ENCODE peak calls at places on chromosome 20, in five cellular contexts. H is AG04449, I is NAMALWA, V is ovary, G is spleen. B is an unnamed sample.
A peak's percentile ranks its signal among the peaks of the same experiment; 100 is the strongest.

GRCh38 chr20:889932-890463 is 26.1 kb downstream of the ANGPT4 start:
- DNase-seq in H (no peak), I (no peak), V (peak; percentile 46), G (peak; percentile 18), B (no peak)

GRCh38 chr20:64080813-64081619 is 1.1 kb downstream of the OPRL1 start:
- DNase-seq in V (peak; percentile 32), I (no peak), H (no peak), G (no peak), B (no peak)

GRCh38 chr20:38629979-38630378 is 28.4 kb downstream of the ARHGAP40 start:
- DNase-seq in V (no peak), G (no peak), I (no peak), H (no peak), B (no peak)

GRCh38 chr20:46359233-46359751 is 47.1 kb downstream of the ELMO2 start:
- DNase-seq in H (no peak), V (no peak), G (no peak), I (no peak), B (no peak)

GRCh38 chr20:56750430-56750829 is 121.3 kb downstream of the TFAP2C start:
- DNase-seq in G (no peak), H (no peak), V (no peak), I (no peak), B (no peak)

GRCh38 chr20:43379239-43379917 is 78.3 kb upstream of the SRSF6 start:
- DNase-seq in G (no peak), V (no peak), H (peak; percentile 82), I (no peak), B (peak; percentile 54)

GRCh38 chr20:53104889-53105288 is 132.7 kb downstream of the TSHZ2 start:
- DNase-seq in V (no peak), I (no peak), G (no peak), H (no peak), B (no peak)

GRCh38 chr20:1327241-1327653 is 1.7 kb downstream of the SDCBP2 start:
- DNase-seq in I (no peak), H (no peak), G (peak; percentile 76), V (peak; percentile 71), B (peak; percentile 34)

GRCh38 chr20:61932711-61933480 is 132.8 kb downstream of the TAF4 start:
- DNase-seq in V (no peak), G (peak; percentile 55), I (no peak), H (no peak), B (peak; percentile 84)

GRCh38 chr20:21513881-21514540 is at the start of gene NKX2-2:
- DNase-seq in V (no peak), H (no peak), G (no peak), I (no peak), B (no peak)

GRCh38 chr20:19791887-19792286 is 33.8 kb downstream of the RIN2 start:
- DNase-seq in H (no peak), V (no peak), G (no peak), I (no peak), B (no peak)

GRCh38 chr20:11980263-11980662 is 62.6 kb downstream of the BTBD3 start:
- DNase-seq in H (no peak), V (no peak), G (no peak), I (no peak), B (no peak)

GRCh38 chr20:38873050-38873581 is 53.1 kb upstream of the FAM83D start:
- DNase-seq in V (no peak), H (no peak), I (peak; percentile 65), G (peak; percentile 87), B (peak; percentile 77)

GRCh38 chr20:17965042-17965697 is 3.4 kb downstream of the SNX5 start:
- DNase-seq in V (no peak), G (peak; percentile 80), H (no peak), I (no peak), B (no peak)

GRCh38 chr20:62578294-62578897 is 63.9 kb upstream of the SLCO4A1 start:
- DNase-seq in I (peak; percentile 72), V (no peak), G (no peak), H (no peak), B (no peak)

GRCh38 chr20:31835977-31836852 is 9.2 kb downstream of the FOXS1 start:
- DNase-seq in V (peak; percentile 74), H (no peak), I (peak; percentile 48), G (no peak), B (peak; percentile 100)

GRCh38 chr20:3339571-3339970 is 67.9 kb downstream of the DNAAF9 start:
- DNase-seq in H (no peak), I (no peak), V (no peak), G (no peak), B (no peak)

GRCh38 chr20:60953311-60953710 is 298.8 kb upstream of the CDH4 start:
- DNase-seq in H (no peak), V (no peak), G (no peak), I (no peak), B (peak; percentile 65)

GRCh38 chr20:834151-834747 is 734 bp downstream of the FAM110A start:
- DNase-seq in H (no peak), I (peak; percentile 23), G (no peak), V (no peak), B (no peak)

GRCh38 chr20:43731469-43731868 is 4.7 kb upstream of the GTSF1L start:
- DNase-seq in H (no peak), V (no peak), G (no peak), I (no peak), B (no peak)

GRCh38 chr20:48826064-48826463 is 1.7 kb downstream of the PREX1 start:
- DNase-seq in I (no peak), V (no peak), G (no peak), H (no peak), B (no peak)

GRCh38 chr20:1757072-1757471 is 99.5 kb upstream of the SIRPG start:
- DNase-seq in H (no peak), I (no peak), G (no peak), V (no peak), B (no peak)

GRCh38 chr20:45444050-45444449 is 25.5 kb upstream of the WFDC2 start:
- DNase-seq in H (no peak), V (no peak), I (no peak), G (no peak), B (no peak)

GRCh38 chr20:57678340-57678739 is 31.5 kb downstream of the PMEPA1 start:
- DNase-seq in V (no peak), I (peak; percentile 41), H (no peak), G (no peak), B (no peak)

GRCh38 chr20:41483553-41483930 is 116.9 kb upstream of the EMILIN3 start:
- DNase-seq in H (no peak), V (no peak), G (no peak), I (no peak), B (no peak)

GRCh38 chr20:46191611-46192010 is 73.5 kb downstream of the CD40 start:
- DNase-seq in H (no peak), G (no peak), I (no peak), V (no peak), B (no peak)

GRCh38 chr20:38800882-38801281 is 4.6 kb upstream of the PPP1R16B start:
- DNase-seq in H (no peak), G (no peak), I (no peak), V (no peak), B (no peak)

GRCh38 chr20:62540504-62540903 is 64.7 kb upstream of the GATA5 start:
- DNase-seq in I (peak; percentile 26), H (no peak), G (no peak), V (no peak), B (no peak)

GRCh38 chr20:62595491-62595890 is 46.8 kb upstream of the SLCO4A1 start:
- DNase-seq in I (no peak), G (peak; percentile 89), H (no peak), V (peak; percentile 50), B (peak; percentile 98)

GRCh38 chr20:33925867-33926266 is 67.8 kb upstream of the RALY start:
- DNase-seq in G (no peak), V (no peak), I (no peak), H (no peak), B (no peak)

GRCh38 chr20:19531446-19531845 is 226.6 kb upstream of the RIN2 start:
- DNase-seq in V (no peak), H (no peak), G (no peak), I (no peak), B (no peak)